ENCODE peak calls at places on chromosomes 12 and 14, in eight cellular contexts. E is endodermal cell, O is mesendoderm, W is uterus, Q is stomach, U is ovary, N is A549, S is left lung. Z is an unnamed sample.

GRCh38 chr12:116735951-116736599 is 1.8 kb downstream of the SPRING1 start:
- DNase-seq in U (no peak), O (peak), Q (peak), E (peak), N (peak), S (peak), W (no peak), Z (no peak)

GRCh38 chr12:115507951-115508722 is 769.4 kb downstream of the MED13L start:
- DNase-seq in E (peak), S (peak), W (peak), N (no peak), O (peak), Q (no peak), U (no peak), Z (no peak)

GRCh38 chr12:6266431-6267006 is 44.0 kb upstream of the PLEKHG6 start:
- DNase-seq in Q (no peak), N (no peak), S (peak), E (no peak), U (no peak), W (no peak), O (no peak), Z (no peak)

GRCh38 chr14:77516111-77516510 is 17.5 kb upstream of the ISM2 start:
- DNase-seq in O (no peak), U (no peak), Q (no peak), E (no peak), S (no peak), W (no peak), N (no peak), Z (no peak)

GRCh38 chr12:16523570-16524331 is 82.2 kb downstream of the LMO3 start:
- DNase-seq in E (no peak), O (no peak), S (no peak), W (no peak), N (no peak), U (no peak), Q (no peak), Z (no peak)

GRCh38 chr14:35331605-35332516 is 39.7 kb downstream of the PSMA6 start:
- DNase-seq in O (peak), W (no peak), E (peak), Q (peak), N (no peak), U (peak), S (peak), Z (no peak)

GRCh38 chr12:113103756-113104450 is 31.7 kb downstream of the RASAL1 start:
- DNase-seq in E (peak), U (no peak), O (peak), Q (peak), S (no peak), W (no peak), N (peak), Z (peak)

GRCh38 chr12:109259545-109259895 is 49.6 kb downstream of the FOXN4 start:
- DNase-seq in U (no peak), S (no peak), W (no peak), O (no peak), N (no peak), Q (no peak), E (no peak), Z (no peak)

GRCh38 chr12:92961949-92962348 is 32.9 kb upstream of the EEA1 start:
- DNase-seq in E (peak), Q (no peak), N (no peak), S (no peak), W (no peak), O (peak), U (no peak), Z (no peak)

GRCh38 chr12:76275511-76276093 is 72.6 kb downstream of the BBS10 start:
- DNase-seq in S (no peak), N (no peak), Q (no peak), E (peak), O (no peak), W (no peak), U (no peak), Z (no peak)

GRCh38 chr12:27549231-27549800 is 25.3 kb downstream of the PPFIBP1 start:
- DNase-seq in S (no peak), Q (no peak), U (no peak), N (peak), O (no peak), E (no peak), W (no peak), Z (no peak)

GRCh38 chr12:79206871-79207270 is 342.3 kb downstream of the SYT1 start:
- DNase-seq in O (no peak), E (no peak), W (no peak), S (no peak), N (peak), U (no peak), Q (no peak), Z (no peak)

GRCh38 chr12:42660968-42661937 is 71.7 kb upstream of the PRICKLE1 start:
- DNase-seq in Q (no peak), S (no peak), O (no peak), E (no peak), U (no peak), W (no peak), N (no peak), Z (no peak)

GRCh38 chr12:15689751-15690191 is 99.4 kb downstream of the EPS8 start:
- DNase-seq in N (peak), Q (no peak), W (no peak), U (no peak), S (no peak), O (no peak), E (no peak), Z (no peak)

GRCh38 chr14:102348376-102348775 is 14.3 kb downstream of the CINP start:
- DNase-seq in O (no peak), E (no peak), Q (no peak), S (no peak), N (no peak), W (no peak), U (no peak), Z (no peak)
- H3K27ac ChIP-seq in O (no peak), E (no peak), Q (no peak), S (no peak), N (no peak), W (no peak), U (no peak), Z (no peak)

GRCh38 chr12:132517740-132518100 is 27.8 kb downstream of the FBRSL1 start:
- DNase-seq in E (no peak), N (no peak), S (no peak), Q (no peak), O (no peak), W (no peak), U (no peak), Z (no peak)
- H3K27ac ChIP-seq in E (no peak), N (no peak), S (no peak), Q (no peak), O (no peak), W (no peak), U (no peak), Z (no peak)

GRCh38 chr14:22384167-22384549 is 204.9 kb downstream of the DAD1 start:
- DNase-seq in W (no peak), Q (no peak), N (no peak), U (no peak), E (no peak), S (no peak), O (no peak), Z (no peak)

GRCh38 chr14:22382955-22383354 is 206.1 kb downstream of the DAD1 start:
- DNase-seq in Q (no peak), U (no peak), E (no peak), N (no peak), S (no peak), O (peak), W (no peak), Z (no peak)

GRCh38 chr14:22382395-22382794 is 206.6 kb downstream of the DAD1 start:
- DNase-seq in U (no peak), O (no peak), S (no peak), W (no peak), Q (no peak), E (no peak), N (no peak), Z (no peak)

GRCh38 chr14:22384974-22385526 is 204.0 kb downstream of the DAD1 start:
- DNase-seq in O (no peak), W (no peak), U (no peak), S (no peak), Q (no peak), E (no peak), N (no peak), Z (no peak)

DNA sequence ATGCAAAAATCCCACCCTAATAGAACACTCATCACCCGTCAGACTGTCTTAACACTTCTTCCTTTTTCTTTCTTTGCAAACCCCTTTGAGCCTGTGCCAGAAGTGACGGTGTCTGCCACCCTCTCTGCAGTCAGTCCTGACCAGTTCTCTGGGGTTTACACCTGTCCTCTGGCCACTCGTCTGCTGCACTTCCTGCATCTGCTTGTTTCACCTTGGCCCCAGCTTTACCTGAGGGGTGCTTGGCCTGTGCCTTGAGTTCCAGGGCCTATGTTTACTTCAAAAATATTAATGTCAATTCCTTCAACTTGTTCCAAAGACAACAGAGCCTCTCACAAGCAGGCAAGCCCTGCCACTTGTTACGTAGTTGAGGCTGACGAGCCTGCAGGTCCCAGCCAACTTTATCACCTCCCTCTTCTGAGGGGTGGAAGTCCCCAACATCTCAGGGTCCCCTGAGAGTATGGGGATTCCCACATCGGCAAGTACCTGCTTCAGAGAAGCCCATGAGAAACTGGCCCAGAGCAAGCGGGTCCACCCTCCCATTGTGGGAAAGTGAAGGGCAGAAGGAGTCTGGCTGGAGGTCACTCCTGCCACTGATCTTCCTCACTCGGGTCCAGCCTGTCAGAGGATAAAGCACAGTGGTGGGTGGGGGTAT is 205.4 kb downstream of the DAD1 start:
- DNase-seq in E (no peak), S (peak), U (no peak), Q (peak), O (no peak), W (no peak), N (no peak), Z (no peak)
- H3K27ac ChIP-seq in E (no peak), S (no peak), U (no peak), Q (no peak), O (no peak), W (no peak), N (no peak), Z (no peak)

GRCh38 chr14:54882521-54882920 is 20.1 kb downstream of the GCH1 start:
- DNase-seq in E (no peak), O (no peak), N (no peak), W (no peak), Q (no peak), S (no peak), U (no peak), Z (no peak)
- H3K27ac ChIP-seq in E (no peak), O (no peak), N (no peak), W (peak), Q (peak), S (peak), U (peak), Z (peak)

GRCh38 chr12:3044141-3044630 is 33.0 kb upstream of the TSPAN9 start:
- DNase-seq in U (no peak), S (no peak), N (no peak), W (no peak), Q (no peak), O (no peak), E (no peak), Z (no peak)
- H3K27ac ChIP-seq in U (no peak), S (no peak), N (no peak), W (no peak), Q (no peak), O (no peak), E (no peak), Z (no peak)

DNA sequence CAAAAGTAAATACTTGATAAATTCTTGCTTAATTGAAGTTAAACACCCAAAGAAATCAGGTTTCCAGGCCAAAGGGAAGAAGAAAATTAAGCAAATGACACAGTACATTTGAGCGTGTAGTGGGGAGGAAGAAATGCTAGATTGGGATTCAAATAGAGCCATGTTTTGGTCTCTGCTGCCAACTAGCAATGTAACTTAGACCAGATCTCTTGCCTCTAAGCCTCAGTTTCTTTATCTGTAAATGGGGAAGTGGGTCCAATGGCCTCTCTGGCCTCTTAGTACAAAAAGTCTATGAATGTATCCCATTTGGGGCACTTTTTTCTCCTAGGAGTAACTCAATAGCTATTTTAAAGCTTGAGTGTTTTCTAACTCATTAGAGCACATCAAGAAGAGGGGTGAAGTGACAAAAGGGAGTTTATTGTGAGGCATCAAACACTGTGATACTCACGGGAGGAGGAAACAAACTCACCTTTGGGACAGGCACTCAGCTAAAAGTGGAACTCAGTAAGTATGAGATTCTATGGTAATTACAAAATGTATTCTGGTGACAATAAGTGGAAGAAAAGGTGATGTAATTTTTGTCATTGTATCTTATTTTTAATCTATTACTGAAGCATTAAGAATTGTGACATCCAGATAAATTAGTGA is 55.8 kb downstream of the DAD1 start:
- DNase-seq in E (no peak), W (no peak), S (no peak), Q (no peak), U (no peak), O (no peak), N (no peak), Z (no peak)
- H3K27ac ChIP-seq in E (no peak), W (no peak), S (no peak), Q (peak), U (no peak), O (no peak), N (no peak), Z (peak)

GRCh38 chr12:106251636-106252035 is 3.8 kb upstream of the CKAP4 start:
- DNase-seq in Q (no peak), N (no peak), S (no peak), E (peak), W (peak), O (no peak), U (no peak), Z (no peak)

GRCh38 chr12:106247731-106248176 is at the start of gene CKAP4:
- DNase-seq in N (peak), E (peak), U (peak), W (peak), S (peak), O (peak), Q (peak), Z (peak)

GRCh38 chr12:106248177-106248848 is 493 bp upstream of the CKAP4 start:
- DNase-seq in S (peak), U (peak), O (peak), N (peak), Q (peak), W (peak), E (peak), Z (peak)

GRCh38 chr12:106248849-106249371 is 1.1 kb upstream of the CKAP4 start:
- DNase-seq in W (no peak), E (peak), N (no peak), U (no peak), S (no peak), O (no peak), Q (no peak), Z (peak)

GRCh38 chr12:106249411-106250135 is 1.8 kb upstream of the CKAP4 start:
- DNase-seq in Q (no peak), N (no peak), U (no peak), W (no peak), E (peak), S (no peak), O (no peak), Z (no peak)
- H3K27ac ChIP-seq in Q (peak), N (no peak), U (peak), W (peak), E (no peak), S (peak), O (no peak), Z (peak)

GRCh38 chr14:24159777-24160498 is 1.1 kb upstream of the IRF9 start:
- DNase-seq in O (no peak), N (no peak), U (no peak), Q (no peak), W (no peak), E (no peak), S (no peak), Z (no peak)
- H3K27ac ChIP-seq in O (no peak), N (no peak), U (peak), Q (peak), W (peak), E (no peak), S (peak), Z (peak)

Z was measured in CD4-positive, alpha-beta T cell.